ENCODE peak calls at places on chromosomes 7 and 10, in ten cellular contexts. H is mammary epithelial cell, E is OCI-LY7, B is PC-9, T is HCT116, J is fibroblast of lung, V is neural progenitor cell, C is MM.1S, I is PC-3, D is GM23338. R is an unnamed sample.

GRCh38 chr7:47940482-47941001 is 7.7 kb downstream of the PKD1L1 start:
- DNase-seq in C (no peak), T (no peak), D (no peak), J (peak), V (no peak), B (no peak), E (no peak), H (no peak), I (no peak), R (no peak)

GRCh38 chr7:2299131-2299829 is 15.0 kb downstream of the SNX8 start:
- DNase-seq in E (peak), J (peak), V (no peak), C (no peak), D (no peak), B (no peak), T (no peak), H (no peak), I (no peak), R (no peak)

GRCh38 chr10:61902448-61903183 is 1.1 kb downstream of the ARID5B start:
- DNase-seq in D (peak), C (peak), B (peak), H (peak), T (peak), J (peak), V (peak), I (peak), E (peak), R (peak)

GRCh38 chr7:148700693-148701092 is 2.0 kb downstream of the CUL1 start:
- DNase-seq in C (peak), D (peak), B (peak), J (peak), V (peak), E (peak), T (no peak), H (no peak), I (peak), R (peak)

GRCh38 chr10:71486465-71487114 is 89.9 kb downstream of the CDH23 start:
- DNase-seq in I (peak), B (no peak), C (peak), E (peak), T (peak), V (peak), J (peak), D (peak), H (peak), R (peak)

GRCh38 chr10:77943086-77943901 is 16.7 kb upstream of the DLG5 start:
- DNase-seq in V (no peak), T (peak), J (peak), I (peak), D (peak), E (no peak), B (peak), C (no peak), H (peak), R (no peak)

GRCh38 chr7:135911091-135911490 is 66.1 kb downstream of the MTPN start:
- DNase-seq in B (no peak), E (no peak), C (no peak), J (peak), I (no peak), H (no peak), D (no peak), T (no peak), V (peak), R (no peak)

GRCh38 chr10:68348265-68348741 is 15.6 kb upstream of the PBLD start:
- DNase-seq in H (peak), B (no peak), V (peak), E (peak), T (peak), D (peak), I (peak), C (peak), J (peak), R (peak)

GRCh38 chr10:9253121-9253520 is 1198.6 kb downstream of the GATA3 start:
- DNase-seq in T (no peak), J (peak), D (no peak), H (peak), C (no peak), E (no peak), V (no peak), I (peak), B (no peak), R (no peak)

GRCh38 chr7:81187768-81188167 is 268.9 kb upstream of the SEMA3C start:
- DNase-seq in D (no peak), V (no peak), H (no peak), T (no peak), I (no peak), E (no peak), B (no peak), C (no peak), J (no peak), R (no peak)

GRCh38 chr7:23467731-23468720 is 2.3 kb downstream of the IGF2BP3 start:
- DNase-seq in B (peak), C (peak), D (peak), E (peak), H (peak), V (peak), T (no peak), J (peak), I (peak), R (no peak)

GRCh38 chr7:79298145-79298760 is 155.2 kb downstream of the MAGI2 start:
- DNase-seq in V (peak), H (peak), E (peak), I (peak), T (peak), B (peak), J (peak), D (peak), C (peak), R (peak)

GRCh38 chr7:94146408-94146807 is 142.3 kb upstream of the BET1 start:
- DNase-seq in V (no peak), E (no peak), J (peak), H (no peak), B (no peak), I (no peak), T (no peak), D (no peak), C (no peak), R (no peak)

GRCh38 chr10:44395396-44395795 is 10.5 kb upstream of the CXCL12 start:
- DNase-seq in D (no peak), I (no peak), T (no peak), J (no peak), V (no peak), H (no peak), C (no peak), B (no peak), E (no peak), R (no peak)

GRCh38 chr7:157944734-157945291 is 608.0 kb downstream of the DNAJB6 start:
- DNase-seq in H (no peak), V (no peak), J (no peak), C (no peak), E (no peak), T (no peak), I (no peak), B (no peak), D (no peak), R (no peak)

GRCh38 chr10:99619090-99619800 is 994 bp downstream of the SLC25A28 start:
- DNase-seq in D (peak), H (peak), T (no peak), E (peak), C (peak), I (no peak), J (peak), B (no peak), V (peak), R (no peak)

GRCh38 chr7:155965010-155965409 is 152.7 kb upstream of the SHH start:
- DNase-seq in C (no peak), I (peak), H (peak), D (no peak), B (peak), E (no peak), T (peak), V (no peak), J (no peak), R (no peak)

GRCh38 chr10:62277946-62278345 is 9.3 kb upstream of the RTKN2 start:
- DNase-seq in T (no peak), V (no peak), I (no peak), J (no peak), B (no peak), D (no peak), H (no peak), C (no peak), E (no peak), R (no peak)

GRCh38 chr10:76626406-76626805 is 1011.2 kb downstream of the KCNMA1 start:
- DNase-seq in T (no peak), I (no peak), J (no peak), E (no peak), V (no peak), B (no peak), C (no peak), H (no peak), D (no peak), R (no peak)

GRCh38 chr10:84194424-84195043 is at the start of gene CDHR1:
- DNase-seq in J (no peak), B (no peak), C (peak), T (no peak), I (no peak), E (no peak), V (peak), H (no peak), D (peak), R (no peak)

GRCh38 chr7:104267701-104268368 is 60.0 kb upstream of the ORC5 start:
- DNase-seq in V (no peak), C (peak), E (peak), I (peak), B (no peak), H (peak), J (peak), T (no peak), D (peak), R (no peak)

GRCh38 chr10:68792115-68792514 is 35.2 kb upstream of the STOX1 start:
- DNase-seq in E (peak), T (no peak), V (no peak), J (peak), D (peak), I (peak), B (no peak), H (no peak), C (no peak), R (no peak)

GRCh38 chr7:1555813-1556540 is at the start of gene TMEM184A:
- DNase-seq in D (peak), V (peak), I (peak), E (peak), C (peak), B (peak), J (no peak), H (peak), T (peak), R (peak)

GRCh38 chr7:32496052-32496813 is 944 bp downstream of the AVL9 start:
- DNase-seq in H (peak), E (no peak), I (no peak), C (no peak), T (no peak), D (peak), B (no peak), J (peak), V (no peak), R (no peak)

GRCh38 chr7:117445206-117445605 is 17.9 kb upstream of the ASZ1 start:
- DNase-seq in T (no peak), J (no peak), E (no peak), I (no peak), B (no peak), V (no peak), H (peak), C (no peak), D (no peak), R (no peak)

GRCh38 chr7:20385121-20385520 is 54.4 kb downstream of the ITGB8 start:
- DNase-seq in D (no peak), V (no peak), T (no peak), H (peak), B (peak), E (no peak), C (no peak), J (peak), I (peak), R (no peak)

GRCh38 chr7:7681936-7682329 is 36.5 kb downstream of the RPA3 start:
- DNase-seq in J (no peak), V (no peak), E (no peak), B (no peak), H (no peak), I (no peak), D (no peak), C (peak), T (no peak), R (no peak)

GRCh38 chr10:102814873-102815661 is 22.1 kb downstream of the CYP17A1 start:
- DNase-seq in I (no peak), V (no peak), E (no peak), J (peak), D (peak), C (no peak), T (no peak), B (no peak), H (no peak), R (no peak)

GRCh38 chr10:99435986-99436633 is 5.7 kb upstream of the GOT1 start:
- DNase-seq in H (peak), V (peak), T (peak), I (peak), D (peak), B (peak), C (peak), E (peak), J (peak), R (no peak)

GRCh38 chr10:42989481-42989921 is 87.4 kb upstream of the RET start:
- DNase-seq in H (no peak), I (no peak), D (no peak), C (no peak), T (no peak), B (no peak), E (no peak), J (no peak), V (no peak), R (no peak)

GRCh38 chr10:106917452-106918055 is 247.0 kb downstream of the SORCS1 start:
- DNase-seq in E (no peak), V (no peak), B (no peak), H (no peak), J (no peak), I (no peak), T (no peak), C (no peak), D (no peak), R (no peak)
- H3K4me3 ChIP-seq in E (no peak), V (no peak), B (no peak), H (no peak), J (no peak), I (no peak), T (no peak), C (no peak), D (no peak), R (no peak)

DNA sequence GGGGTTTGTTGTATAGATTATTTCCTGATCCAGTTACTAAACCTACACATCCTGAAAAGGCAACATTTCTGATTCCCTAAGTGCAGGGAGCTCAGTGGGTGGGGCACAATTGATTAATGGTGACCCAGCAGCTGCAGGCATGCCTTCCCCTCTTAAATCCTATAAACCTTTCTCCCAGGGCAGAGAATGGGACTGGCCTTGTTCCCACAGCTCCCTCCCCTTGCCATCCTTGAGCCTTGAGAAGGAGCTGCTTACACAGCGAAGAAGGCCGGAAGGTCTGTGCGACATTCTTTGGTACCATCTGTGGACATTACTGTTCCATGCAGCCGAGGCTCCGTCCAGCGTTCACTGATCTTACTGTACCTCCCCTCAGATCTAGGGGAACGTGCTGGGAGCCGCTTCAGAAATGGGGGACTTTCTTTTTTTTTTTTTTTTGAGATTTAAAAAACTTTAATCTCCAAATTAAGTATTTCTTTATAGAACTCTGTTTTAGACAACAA is 14.3 kb downstream of the KLF6 start:
- DNase-seq in C (no peak), J (no peak), H (no peak), D (no peak), B (no peak), I (no peak), V (peak), E (no peak), T (no peak), R (no peak)
- H2AFZ ChIP-seq in C (no peak), J (no peak), H (no peak), D (no peak), B (no peak), I (no peak), V (no peak), E (no peak), T (no peak), R (no peak)

GRCh38 chr7:6447589-6448210 is at the start of gene DAGLB:
- DNase-seq in J (peak), D (peak), B (peak), T (peak), E (peak), I (peak), C (peak), V (peak), H (peak), R (peak)

GRCh38 chr7:6444516-6445269 is 3.1 kb downstream of the DAGLB start:
- DNase-seq in I (no peak), J (no peak), H (no peak), T (no peak), D (no peak), C (no peak), B (no peak), E (no peak), V (no peak), R (no peak)

GRCh38 chr7:6446977-6447588 is 671 bp downstream of the DAGLB start:
- DNase-seq in H (peak), V (peak), E (peak), C (peak), T (peak), J (peak), I (peak), D (peak), B (peak), R (peak)

GRCh38 chr7:6451224-6451705 is 3.5 kb upstream of the DAGLB start:
- DNase-seq in I (no peak), V (no peak), H (no peak), B (no peak), E (no peak), J (no peak), T (no peak), C (no peak), D (no peak), R (no peak)

GRCh38 chr7:6448943-6449543 is 1.3 kb upstream of the DAGLB start:
- DNase-seq in D (peak), V (no peak), H (no peak), C (no peak), T (no peak), J (no peak), I (no peak), B (no peak), E (no peak), R (peak)
- TF ChIP-seq CTCF in D (no peak), V (no peak), H (no peak), C (no peak), T (no peak), J (no peak), I (no peak), B (no peak), E (no peak), R (no peak)

GRCh38 chr10:98309366-98310355 is 41.7 kb upstream of the LOXL4 start:
- DNase-seq in H (peak), T (peak), J (peak), E (peak), D (peak), C (no peak), V (peak), B (peak), I (peak), R (peak)
- H3K4me3 ChIP-seq in H (no peak), T (no peak), J (peak), E (no peak), D (peak), C (no peak), V (peak), B (no peak), I (no peak), R (no peak)

DNA sequence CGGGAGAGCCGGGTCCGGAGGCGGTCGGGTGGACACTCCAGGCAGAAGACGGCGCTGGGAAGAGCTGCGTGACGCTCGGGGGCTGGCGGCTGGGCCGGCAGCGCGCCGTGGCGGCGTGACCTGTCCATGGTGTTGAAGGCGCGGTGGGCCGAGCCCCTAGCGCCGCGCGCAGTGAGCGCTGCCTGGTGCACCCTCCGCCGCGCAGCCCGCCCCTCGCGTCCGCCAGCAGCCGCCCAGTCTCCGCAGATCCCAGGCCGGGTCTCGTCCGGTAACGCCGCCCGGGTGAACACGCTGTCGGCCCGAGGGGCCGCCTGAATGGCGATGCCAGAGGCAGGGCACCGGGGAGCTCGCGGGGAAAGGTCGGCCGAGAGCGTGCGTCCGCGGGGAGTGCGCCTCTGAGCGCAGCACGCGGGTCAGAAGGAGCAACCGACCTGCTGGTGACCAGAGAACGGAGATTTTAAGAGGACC is 657 bp upstream of the TMEM178B start:
- DNase-seq in D (peak), E (no peak), T (no peak), J (peak), H (no peak), V (peak), B (no peak), I (peak), C (peak), R (no peak)
- H2AFZ ChIP-seq in D (peak), E (no peak), T (no peak), J (no peak), H (peak), V (peak), B (no peak), I (peak), C (peak), R (no peak)